ENCODE peak calls at places on chromosomes 12 and 14, in four cellular contexts. O is IMR-90, B is transverse colon, F is GM10248. M is an unnamed sample.

GRCh38 chr12:52249041-52249461 is 16.0 kb downstream of the KRT7 start:
- DNase-seq in O (no peak), F (no peak), B (no peak), M (peak)

GRCh38 chr14:37813746-37814145 is 218.3 kb downstream of the TTC6 start:
- DNase-seq in O (peak), B (no peak), F (no peak), M (no peak)

GRCh38 chr12:19894049-19894448 is 454.8 kb downstream of the AEBP2 start:
- DNase-seq in O (peak), F (peak), B (no peak), M (no peak)

GRCh38 chr14:101734241-101734847 is 27.2 kb upstream of the PPP2R5C start:
- DNase-seq in F (no peak), B (no peak), O (no peak), M (no peak)

GRCh38 chr12:122836027-122836921 is 1.0 kb downstream of the HIP1R start:
- DNase-seq in F (peak), B (peak), O (peak), M (peak)

GRCh38 chr12:103626498-103626897 is 39.4 kb downstream of the STAB2 start:
- DNase-seq in O (peak), F (no peak), B (peak), M (peak)

GRCh38 chr14:76887196-76887595 is 61.0 kb downstream of the LRRC74A start:
- DNase-seq in B (no peak), O (peak), F (no peak), M (no peak)

GRCh38 chr12:6684609-6685008 is 4.6 kb downstream of the ZNF384 start:
- DNase-seq in B (no peak), F (no peak), O (peak), M (peak)

GRCh38 chr14:47269788-47270492 is 405.5 kb downstream of the MDGA2 start:
- DNase-seq in B (no peak), O (no peak), F (no peak), M (no peak)

GRCh38 chr12:33476058-33476457 is 36.4 kb upstream of the SYT10 start:
- DNase-seq in F (no peak), B (no peak), O (no peak), M (no peak)

GRCh38 chr14:39015360-39015961 is 87.6 kb downstream of the SEC23A start:
- DNase-seq in F (peak), O (peak), B (peak), M (peak)

GRCh38 chr12:49975370-49975761 is 2.6 kb downstream of the AQP6 start:
- DNase-seq in F (no peak), O (no peak), B (no peak), M (no peak)

GRCh38 chr12:49974677-49975369 is 2.1 kb downstream of the AQP6 start:
- DNase-seq in O (no peak), B (no peak), F (no peak), M (no peak)

GRCh38 chr12:49973361-49973830 is 649 bp downstream of the AQP6 start:
- DNase-seq in F (no peak), O (no peak), B (no peak), M (no peak)

GRCh38 chr12:49972641-49973360 is at the start of gene AQP6:
- DNase-seq in O (no peak), B (no peak), F (no peak), M (no peak)

GRCh38 chr12:49974231-49974675 is 1.5 kb downstream of the AQP6 start:
- DNase-seq in O (peak), B (peak), F (no peak), M (no peak)
- TF ChIP-seq CTCF in O (peak), B (peak), F (no peak), M (no peak)

DNA sequence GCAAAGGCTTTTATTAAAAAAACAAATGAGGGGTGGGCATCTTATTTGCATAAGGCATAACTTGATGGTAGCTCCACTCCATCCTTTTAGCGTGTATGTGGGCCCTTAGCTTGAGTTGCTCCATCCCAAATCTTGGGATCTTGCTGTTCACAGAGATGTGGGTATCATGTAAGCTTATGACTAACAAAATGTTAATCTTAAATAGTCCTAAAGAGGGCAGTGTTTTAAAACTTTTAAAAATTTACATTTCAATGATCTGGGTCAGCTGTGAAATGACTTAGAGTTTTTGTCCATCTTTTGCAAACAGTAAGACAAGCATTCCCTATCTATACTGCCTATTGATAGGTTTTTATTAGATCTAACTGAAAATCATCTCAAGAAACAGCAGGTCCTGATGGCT is 86.0 kb downstream of the SLCO1A2 start:
- DNase-seq in F (no peak), B (no peak), O (no peak), M (no peak)
- TF ChIP-seq CTCF in F (no peak), B (no peak), O (peak), M (no peak)

GRCh38 chr12:94203796-94204195 is 55.4 kb downstream of the PLXNC1 start:
- DNase-seq in O (no peak), F (no peak), B (no peak), M (no peak)

GRCh38 chr12:94206886-94207285 is 58.5 kb downstream of the PLXNC1 start:
- DNase-seq in F (no peak), B (no peak), O (no peak), M (no peak)

GRCh38 chr12:94207467-94208432 is 59.4 kb downstream of the PLXNC1 start:
- DNase-seq in O (no peak), B (peak), F (peak), M (no peak)

GRCh38 chr12:94204647-94205247 is 56.4 kb downstream of the PLXNC1 start:
- DNase-seq in O (no peak), F (no peak), B (no peak), M (no peak)

DNA sequence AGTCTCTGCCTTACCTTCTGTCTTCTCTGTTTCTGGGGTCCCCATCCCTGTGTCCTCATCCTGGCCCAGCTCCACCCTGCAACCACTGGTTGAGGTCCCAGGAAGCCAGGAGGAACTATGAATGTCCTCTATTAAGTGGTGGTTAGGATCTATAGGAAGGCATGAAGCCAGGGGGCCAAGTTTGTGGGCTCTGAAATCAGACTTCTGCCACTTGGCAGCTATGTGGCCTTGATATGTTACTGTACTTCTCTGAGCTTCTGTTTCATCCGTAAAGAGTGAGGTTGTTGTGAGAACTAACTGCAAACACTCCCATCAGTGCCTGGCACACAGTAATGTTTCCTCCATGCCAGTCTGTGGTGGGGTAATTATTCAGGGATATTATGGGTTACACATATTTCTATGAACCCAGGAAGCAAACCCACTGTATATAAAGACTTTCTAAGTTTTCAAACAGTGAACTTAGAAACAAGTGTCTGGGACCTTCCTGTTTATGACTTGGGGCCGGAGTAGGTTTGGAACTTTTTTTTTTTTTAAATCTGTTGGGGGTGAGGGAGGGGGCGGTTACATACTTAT is 57.4 kb downstream of the PLXNC1 start:
- DNase-seq in F (no peak), B (no peak), O (no peak), M (no peak)
- TF ChIP-seq CTCF in F (no peak), B (no peak), O (no peak), M (no peak)

DNA sequence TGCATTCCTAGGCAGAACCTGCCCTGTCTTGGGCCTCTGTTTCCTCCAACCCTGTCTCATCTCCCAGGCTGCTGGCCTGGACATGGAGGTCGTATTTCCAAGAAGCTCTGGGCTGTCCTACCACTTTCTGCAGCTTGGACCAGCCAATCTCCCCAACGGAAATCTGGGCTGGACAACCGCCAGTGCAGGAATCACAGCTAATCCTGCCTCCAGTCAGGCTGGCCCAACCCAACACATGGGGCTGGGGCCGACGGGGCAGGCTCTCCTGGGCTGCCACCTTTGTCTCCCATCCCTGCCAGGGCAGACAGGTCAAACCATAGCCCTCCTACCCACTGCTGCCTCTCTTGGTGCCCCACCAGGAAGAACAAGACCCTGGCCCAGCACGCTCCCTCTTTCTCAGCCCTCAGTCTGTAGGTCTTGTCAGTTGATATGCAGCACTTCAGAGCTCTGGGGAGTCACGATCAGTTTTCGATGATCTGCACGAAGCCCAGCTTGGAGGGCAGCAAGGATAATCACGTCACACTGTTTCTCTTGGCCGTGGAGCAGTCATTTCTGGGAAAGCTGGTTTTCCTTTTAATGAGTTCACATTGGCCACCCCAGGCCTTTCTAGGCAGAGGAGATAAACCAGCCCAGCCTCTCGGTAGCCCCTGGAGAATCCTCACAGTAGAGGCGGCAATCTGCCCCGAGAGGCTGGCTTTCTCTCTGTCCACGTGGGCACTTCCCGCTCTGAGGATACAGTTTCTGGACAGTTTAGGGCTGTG is 195.2 kb upstream of the PRMT8 start:
- DNase-seq in B (no peak), O (peak), F (no peak), M (no peak)
- TF ChIP-seq CTCF in B (no peak), O (no peak), F (no peak), M (no peak)

DNA sequence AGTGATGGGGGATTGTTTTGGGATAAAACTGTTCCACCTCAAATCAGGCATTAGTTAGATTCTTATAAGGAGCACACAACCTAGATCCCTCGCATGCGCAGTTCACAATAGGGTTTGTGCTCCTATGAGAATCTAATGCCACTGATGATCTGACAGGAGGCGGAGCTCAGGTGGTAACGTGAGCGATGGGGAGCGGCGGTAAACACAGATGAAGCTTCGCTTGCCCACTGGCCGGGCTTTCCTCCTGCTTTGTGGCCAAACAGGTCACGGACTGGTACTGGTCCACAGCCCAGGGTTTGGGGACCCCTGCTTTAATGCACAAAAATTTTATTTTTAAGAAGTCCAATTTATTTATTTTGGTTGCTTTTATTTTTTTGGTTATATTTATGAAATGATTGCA is 238.8 kb downstream of the AACS start:
- DNase-seq in F (no peak), B (no peak), O (no peak), M (no peak)
- TF ChIP-seq CTCF in F (no peak), B (no peak), O (no peak), M (no peak)